ENCODE peak calls at places on chromosomes 5 and 9, in ten cellular contexts. One of them, this sample, is unnamed.

GRCh38 chr9:96782241-96782640 is 4.4 kb upstream of the ZNF510 start:
- DNase-seq in GM23248: no peak
- DNase-seq in right atrium auricular region: no peak
- DNase-seq in dorsolateral prefrontal cortex: no peak
- DNase-seq in HepG2: no peak
- DNase-seq in PC-3: no peak
- DNase-seq in right cardiac atrium: no peak
- DNase-seq in effector memory CD4-positive, alpha-beta T cell: no peak
- DNase-seq in aorta: no peak
- DNase-seq in heart right ventricle: no peak
- DNase-seq in this sample: no peak

GRCh38 chr5:140112685-140113179 is 1.2 kb upstream of the PURA start:
- DNase-seq in right atrium auricular region: no peak
- DNase-seq in dorsolateral prefrontal cortex: no peak
- DNase-seq in GM23248: peak; percentile 50
- DNase-seq in heart right ventricle: no peak
- DNase-seq in HepG2: no peak
- DNase-seq in aorta: no peak
- DNase-seq in effector memory CD4-positive, alpha-beta T cell: no peak
- DNase-seq in right cardiac atrium: no peak
- DNase-seq in PC-3: no peak
- DNase-seq in this sample: no peak

GRCh38 chr9:111131219-111131618 is 92.9 kb upstream of the LPAR1 start:
- DNase-seq in right atrium auricular region: no peak
- DNase-seq in aorta: no peak
- DNase-seq in HepG2: no peak
- DNase-seq in effector memory CD4-positive, alpha-beta T cell: no peak
- DNase-seq in dorsolateral prefrontal cortex: no peak
- DNase-seq in right cardiac atrium: no peak
- DNase-seq in GM23248: no peak
- DNase-seq in heart right ventricle: no peak
- DNase-seq in PC-3: peak; percentile 11
- DNase-seq in this sample: no peak

GRCh38 chr5:138654281-138654867 is 79.2 kb upstream of the HSPA9 start:
- DNase-seq in right cardiac atrium: no peak
- DNase-seq in effector memory CD4-positive, alpha-beta T cell: peak; percentile 59
- DNase-seq in heart right ventricle: no peak
- DNase-seq in PC-3: peak; percentile 48
- DNase-seq in GM23248: peak; percentile 42
- DNase-seq in dorsolateral prefrontal cortex: no peak
- DNase-seq in HepG2: no peak
- DNase-seq in right atrium auricular region: no peak
- DNase-seq in aorta: no peak
- DNase-seq in this sample: no peak

GRCh38 chr9:69496803-69497450 is 171.9 kb downstream of the ENTREP1 start:
- DNase-seq in dorsolateral prefrontal cortex: no peak
- DNase-seq in PC-3: no peak
- DNase-seq in aorta: no peak
- DNase-seq in right atrium auricular region: no peak
- DNase-seq in right cardiac atrium: no peak
- DNase-seq in effector memory CD4-positive, alpha-beta T cell: no peak
- DNase-seq in heart right ventricle: no peak
- DNase-seq in HepG2: no peak
- DNase-seq in GM23248: no peak
- DNase-seq in this sample: no peak

GRCh38 chr9:6173914-6174313 is 41.7 kb upstream of the IL33 start:
- DNase-seq in PC-3: no peak
- DNase-seq in GM23248: no peak
- DNase-seq in aorta: no peak
- DNase-seq in right atrium auricular region: no peak
- DNase-seq in HepG2: no peak
- DNase-seq in dorsolateral prefrontal cortex: no peak
- DNase-seq in effector memory CD4-positive, alpha-beta T cell: no peak
- DNase-seq in right cardiac atrium: no peak
- DNase-seq in heart right ventricle: no peak
- DNase-seq in this sample: no peak

GRCh38 chr9:125235805-125236534 is 5.2 kb downstream of the HSPA5 start:
- DNase-seq in dorsolateral prefrontal cortex: no peak
- DNase-seq in effector memory CD4-positive, alpha-beta T cell: no peak
- DNase-seq in right cardiac atrium: no peak
- DNase-seq in HepG2: no peak
- DNase-seq in heart right ventricle: no peak
- DNase-seq in PC-3: no peak
- DNase-seq in GM23248: peak; percentile 12
- DNase-seq in aorta: no peak
- DNase-seq in right atrium auricular region: no peak
- DNase-seq in this sample: no peak

GRCh38 chr5:57718155-57718554 is 235.5 kb upstream of the ACTBL2 start:
- DNase-seq in effector memory CD4-positive, alpha-beta T cell: no peak
- DNase-seq in GM23248: peak; percentile 68
- DNase-seq in dorsolateral prefrontal cortex: no peak
- DNase-seq in heart right ventricle: no peak
- DNase-seq in right cardiac atrium: no peak
- DNase-seq in aorta: no peak
- DNase-seq in right atrium auricular region: no peak
- DNase-seq in HepG2: peak; percentile 85
- DNase-seq in PC-3: peak; percentile 68
- DNase-seq in this sample: no peak

GRCh38 chr9:135926402-135927194 is 19.3 kb upstream of the CAMSAP1 start:
- DNase-seq in aorta: peak; percentile 84
- DNase-seq in right cardiac atrium: no peak
- DNase-seq in dorsolateral prefrontal cortex: no peak
- DNase-seq in right atrium auricular region: no peak
- DNase-seq in GM23248: peak; percentile 96
- DNase-seq in heart right ventricle: peak; percentile 21
- DNase-seq in effector memory CD4-positive, alpha-beta T cell: no peak
- DNase-seq in HepG2: no peak
- DNase-seq in PC-3: peak; percentile 95
- DNase-seq in this sample: peak; percentile 75

GRCh38 chr5:58133631-58134296 is 326.1 kb downstream of the PLK2 start:
- DNase-seq in heart right ventricle: no peak
- DNase-seq in GM23248: peak; percentile 81
- DNase-seq in aorta: no peak
- DNase-seq in PC-3: peak; percentile 66
- DNase-seq in right atrium auricular region: no peak
- DNase-seq in effector memory CD4-positive, alpha-beta T cell: no peak
- DNase-seq in right cardiac atrium: no peak
- DNase-seq in HepG2: no peak
- DNase-seq in dorsolateral prefrontal cortex: no peak
- DNase-seq in this sample: no peak

GRCh38 chr9:97703437-97704326 is 6.5 kb upstream of the XPA start:
- DNase-seq in effector memory CD4-positive, alpha-beta T cell: peak; percentile 12
- DNase-seq in aorta: peak; percentile 53
- DNase-seq in heart right ventricle: no peak
- DNase-seq in HepG2: peak; percentile 74
- DNase-seq in GM23248: peak; percentile 95
- DNase-seq in dorsolateral prefrontal cortex: no peak
- DNase-seq in PC-3: peak; percentile 83
- DNase-seq in right cardiac atrium: no peak
- DNase-seq in right atrium auricular region: no peak
- DNase-seq in this sample: peak; percentile 80

GRCh38 chr5:147332643-147333042 is 97.8 kb downstream of the STK32A start:
- DNase-seq in right cardiac atrium: no peak
- DNase-seq in PC-3: no peak
- DNase-seq in HepG2: no peak
- DNase-seq in effector memory CD4-positive, alpha-beta T cell: no peak
- DNase-seq in right atrium auricular region: no peak
- DNase-seq in heart right ventricle: no peak
- DNase-seq in aorta: no peak
- DNase-seq in dorsolateral prefrontal cortex: no peak
- DNase-seq in GM23248: no peak
- DNase-seq in this sample: no peak

GRCh38 chr5:180161420-180162303 is 47.3 kb downstream of the RASGEF1C start:
- DNase-seq in effector memory CD4-positive, alpha-beta T cell: no peak
- DNase-seq in dorsolateral prefrontal cortex: peak; percentile 70
- DNase-seq in GM23248: no peak
- DNase-seq in PC-3: no peak
- DNase-seq in right atrium auricular region: peak; percentile 49
- DNase-seq in heart right ventricle: no peak
- DNase-seq in right cardiac atrium: no peak
- DNase-seq in aorta: no peak
- DNase-seq in HepG2: peak; percentile 31
- DNase-seq in this sample: no peak

GRCh38 chr9:99925542-99925941 is 19.1 kb downstream of the STX17 start:
- DNase-seq in effector memory CD4-positive, alpha-beta T cell: no peak
- DNase-seq in right cardiac atrium: no peak
- DNase-seq in aorta: no peak
- DNase-seq in dorsolateral prefrontal cortex: no peak
- DNase-seq in PC-3: no peak
- DNase-seq in GM23248: peak; percentile 19
- DNase-seq in HepG2: no peak
- DNase-seq in heart right ventricle: no peak
- DNase-seq in right atrium auricular region: no peak
- DNase-seq in this sample: no peak

GRCh38 chr5:10590226-10591047 is 26.6 kb downstream of the ANKRD33B start:
- DNase-seq in right atrium auricular region: no peak
- DNase-seq in GM23248: peak; percentile 48
- DNase-seq in right cardiac atrium: peak; percentile 73
- DNase-seq in heart right ventricle: peak; percentile 77
- DNase-seq in dorsolateral prefrontal cortex: no peak
- DNase-seq in HepG2: no peak
- DNase-seq in PC-3: peak; percentile 93
- DNase-seq in aorta: no peak
- DNase-seq in effector memory CD4-positive, alpha-beta T cell: no peak
- DNase-seq in this sample: no peak
- H3K27ac ChIP-seq in right atrium auricular region: peak overlapping the region; percentile 39
- H3K27ac ChIP-seq in GM23248: no peak overlapping the region
- H3K27ac ChIP-seq in right cardiac atrium: peak overlapping the region; percentile 61
- H3K27ac ChIP-seq in heart right ventricle: peak overlapping the region; percentile 46
- H3K27ac ChIP-seq in dorsolateral prefrontal cortex: no peak overlapping the region
- H3K27ac ChIP-seq in HepG2: no peak overlapping the region
- H3K27ac ChIP-seq in PC-3: peak overlapping the region; percentile 25
- H3K27ac ChIP-seq in aorta: no peak overlapping the region
- H3K27ac ChIP-seq in effector memory CD4-positive, alpha-beta T cell: no peak overlapping the region
- H3K27ac ChIP-seq in this sample: no peak overlapping the region

GRCh38 chr9:79014929-79015699 is 556.7 kb upstream of the TLE4 start:
- DNase-seq in dorsolateral prefrontal cortex: no peak
- DNase-seq in aorta: no peak
- DNase-seq in PC-3: peak; percentile 64
- DNase-seq in effector memory CD4-positive, alpha-beta T cell: no peak
- DNase-seq in right cardiac atrium: no peak
- DNase-seq in right atrium auricular region: no peak
- DNase-seq in heart right ventricle: no peak
- DNase-seq in GM23248: no peak
- DNase-seq in HepG2: no peak
- DNase-seq in this sample: no peak

GRCh38 chr9:79013715-79014610 is 557.8 kb upstream of the TLE4 start:
- DNase-seq in right cardiac atrium: no peak
- DNase-seq in GM23248: peak; percentile 66
- DNase-seq in HepG2: no peak
- DNase-seq in aorta: no peak
- DNase-seq in PC-3: peak; percentile 74
- DNase-seq in dorsolateral prefrontal cortex: no peak
- DNase-seq in effector memory CD4-positive, alpha-beta T cell: no peak
- DNase-seq in right atrium auricular region: no peak
- DNase-seq in heart right ventricle: no peak
- DNase-seq in this sample: no peak

GRCh38 chr9:79011461-79011860 is 560.3 kb upstream of the TLE4 start:
- DNase-seq in HepG2: no peak
- DNase-seq in aorta: no peak
- DNase-seq in dorsolateral prefrontal cortex: no peak
- DNase-seq in right atrium auricular region: no peak
- DNase-seq in PC-3: no peak
- DNase-seq in heart right ventricle: no peak
- DNase-seq in right cardiac atrium: no peak
- DNase-seq in GM23248: no peak
- DNase-seq in effector memory CD4-positive, alpha-beta T cell: no peak
- DNase-seq in this sample: no peak

GRCh38 chr9:79015951-79016350 is 555.8 kb upstream of the TLE4 start:
- DNase-seq in heart right ventricle: no peak
- DNase-seq in effector memory CD4-positive, alpha-beta T cell: no peak
- DNase-seq in aorta: no peak
- DNase-seq in right atrium auricular region: no peak
- DNase-seq in right cardiac atrium: no peak
- DNase-seq in PC-3: no peak
- DNase-seq in HepG2: no peak
- DNase-seq in GM23248: no peak
- DNase-seq in dorsolateral prefrontal cortex: no peak
- DNase-seq in this sample: no peak

DNA sequence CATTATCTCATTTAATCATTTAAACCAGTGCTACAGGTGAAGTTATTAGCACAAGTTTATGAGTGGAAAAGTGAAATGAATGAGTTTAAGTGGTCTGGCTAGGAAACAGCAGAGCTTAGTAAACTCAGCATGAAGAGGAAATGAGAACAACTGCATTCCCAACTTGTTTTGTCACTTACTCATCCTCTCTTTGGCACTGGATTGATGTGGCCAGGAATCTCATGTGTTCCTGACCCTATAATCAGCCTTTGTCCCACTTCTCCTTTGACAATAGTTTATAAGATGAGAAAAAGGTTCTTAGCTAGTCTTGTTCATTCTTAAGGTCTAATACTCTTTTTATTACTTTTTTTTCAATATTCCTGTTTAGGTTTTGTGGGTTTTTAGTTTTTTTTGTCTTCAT is 559.2 kb upstream of the TLE4 start:
- DNase-seq in right cardiac atrium: no peak
- DNase-seq in dorsolateral prefrontal cortex: no peak
- DNase-seq in GM23248: peak; percentile 77
- DNase-seq in HepG2: no peak
- DNase-seq in right atrium auricular region: no peak
- DNase-seq in aorta: no peak
- DNase-seq in effector memory CD4-positive, alpha-beta T cell: no peak
- DNase-seq in heart right ventricle: no peak
- DNase-seq in PC-3: peak; percentile 81
- DNase-seq in this sample: no peak
- H3K27ac ChIP-seq in right cardiac atrium: no peak overlapping the region
- H3K27ac ChIP-seq in dorsolateral prefrontal cortex: no peak overlapping the region
- H3K27ac ChIP-seq in GM23248: peak overlapping the region; percentile 21
- H3K27ac ChIP-seq in HepG2: no peak overlapping the region
- H3K27ac ChIP-seq in right atrium auricular region: no peak overlapping the region
- H3K27ac ChIP-seq in aorta: no peak overlapping the region
- H3K27ac ChIP-seq in effector memory CD4-positive, alpha-beta T cell: no peak overlapping the region
- H3K27ac ChIP-seq in heart right ventricle: no peak overlapping the region
- H3K27ac ChIP-seq in PC-3: peak overlapping the region; percentile 66
- H3K27ac ChIP-seq in this sample: no peak overlapping the region

GRCh38 chr5:173781432-173781825 is 106.7 kb upstream of the CPEB4 start:
- DNase-seq in dorsolateral prefrontal cortex: no peak
- DNase-seq in effector memory CD4-positive, alpha-beta T cell: no peak
- DNase-seq in right cardiac atrium: no peak
- DNase-seq in aorta: no peak
- DNase-seq in heart right ventricle: no peak
- DNase-seq in right atrium auricular region: no peak
- DNase-seq in GM23248: no peak
- DNase-seq in HepG2: peak; percentile 55
- DNase-seq in PC-3: peak; percentile 54
- DNase-seq in this sample: no peak
- H3K27ac ChIP-seq in dorsolateral prefrontal cortex: peak overlapping the region; percentile 86
- H3K27ac ChIP-seq in effector memory CD4-positive, alpha-beta T cell: no peak overlapping the region
- H3K27ac ChIP-seq in right cardiac atrium: no peak overlapping the region
- H3K27ac ChIP-seq in aorta: no peak overlapping the region
- H3K27ac ChIP-seq in heart right ventricle: peak overlapping the region; percentile 91
- H3K27ac ChIP-seq in right atrium auricular region: peak overlapping the region; percentile 71
- H3K27ac ChIP-seq in GM23248: peak overlapping the region; percentile 97
- H3K27ac ChIP-seq in HepG2: peak overlapping the region; percentile 41
- H3K27ac ChIP-seq in PC-3: peak overlapping the region; percentile 76
- H3K27ac ChIP-seq in this sample: peak overlapping the region; percentile 84

DNA sequence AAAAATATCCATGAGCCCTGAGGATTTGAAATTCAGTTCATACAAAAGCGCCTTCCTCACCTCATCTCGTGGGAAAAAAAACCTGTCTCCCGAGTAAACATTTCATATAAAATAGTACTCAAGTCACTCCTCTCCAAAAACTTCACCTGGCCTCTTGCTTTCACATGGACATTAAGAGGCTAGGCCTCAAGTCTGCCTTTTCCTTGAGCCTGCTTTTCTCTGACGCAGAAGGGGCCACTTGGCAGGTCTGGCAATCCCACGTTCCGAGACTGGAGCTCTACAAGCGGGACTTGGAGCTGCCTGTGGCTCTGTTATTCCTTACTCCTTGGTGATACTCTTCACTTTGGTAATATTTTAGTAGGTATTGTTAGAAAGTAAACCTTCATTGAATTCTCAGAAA is 26.9 kb upstream of the CKS2 start:
- DNase-seq in dorsolateral prefrontal cortex: no peak
- DNase-seq in GM23248: no peak
- DNase-seq in heart right ventricle: no peak
- DNase-seq in aorta: no peak
- DNase-seq in HepG2: no peak
- DNase-seq in PC-3: no peak
- DNase-seq in right cardiac atrium: no peak
- DNase-seq in right atrium auricular region: no peak
- DNase-seq in effector memory CD4-positive, alpha-beta T cell: no peak
- DNase-seq in this sample: no peak
- H3K27ac ChIP-seq in dorsolateral prefrontal cortex: no peak overlapping the region
- H3K27ac ChIP-seq in GM23248: no peak overlapping the region
- H3K27ac ChIP-seq in heart right ventricle: no peak overlapping the region
- H3K27ac ChIP-seq in aorta: no peak overlapping the region
- H3K27ac ChIP-seq in HepG2: no peak overlapping the region
- H3K27ac ChIP-seq in PC-3: no peak overlapping the region
- H3K27ac ChIP-seq in right cardiac atrium: no peak overlapping the region
- H3K27ac ChIP-seq in right atrium auricular region: no peak overlapping the region
- H3K27ac ChIP-seq in effector memory CD4-positive, alpha-beta T cell: no peak overlapping the region
- H3K27ac ChIP-seq in this sample: no peak overlapping the region